ENCODE peak calls at places on chromosomes 1 and 21, in four cellular contexts. One of them, this sample, is unnamed.

GRCh38 chr1:150619576-150620509 is 9.6 kb downstream of the ENSA start:
- DNase-seq in K562: peak; percentile 88
- DNase-seq in H1: no peak
- DNase-seq in GM12878: no peak
- DNase-seq in this sample: peak; percentile 46

GRCh38 chr1:246063013-246063616 is 444.0 kb downstream of the SMYD3 start:
- DNase-seq in K562: no peak
- DNase-seq in H1: no peak
- DNase-seq in GM12878: no peak
- DNase-seq in this sample: no peak

GRCh38 chr1:183019860-183020259 is 3.4 kb upstream of the LAMC1 start:
- DNase-seq in K562: no peak
- DNase-seq in H1: no peak
- DNase-seq in GM12878: no peak
- DNase-seq in this sample: no peak

GRCh38 chr21:33042812-33043211 is 17.1 kb downstream of the OLIG2 start:
- DNase-seq in K562: no peak
- DNase-seq in H1: no peak
- DNase-seq in GM12878: no peak
- DNase-seq in this sample: no peak

GRCh38 chr1:172647987-172648386 is 10.9 kb upstream of the FASLG start:
- DNase-seq in K562: no peak
- DNase-seq in H1: no peak
- DNase-seq in GM12878: no peak
- DNase-seq in this sample: no peak

GRCh38 chr1:99279525-99279924 is 15.2 kb downstream of the PLPPR4 start:
- DNase-seq in K562: no peak
- DNase-seq in H1: no peak
- DNase-seq in GM12878: no peak
- DNase-seq in this sample: peak; percentile 59

GRCh38 chr1:167991546-167991945 is 54.7 kb upstream of the MPC2 start:
- DNase-seq in K562: no peak
- DNase-seq in H1: no peak
- DNase-seq in GM12878: no peak
- DNase-seq in this sample: no peak

GRCh38 chr1:1788646-1789431 is 10.6 kb upstream of the NADK start:
- DNase-seq in K562: peak; percentile 57
- DNase-seq in H1: peak; percentile 64
- DNase-seq in GM12878: no peak
- DNase-seq in this sample: peak; percentile 53

GRCh38 chr1:54460346-54460745 is 54.2 kb upstream of the SSBP3 start:
- DNase-seq in K562: no peak
- DNase-seq in H1: no peak
- DNase-seq in GM12878: no peak
- DNase-seq in this sample: no peak

GRCh38 chr1:171468120-171468790 is 17.1 kb upstream of the PRRC2C start:
- DNase-seq in K562: no peak
- DNase-seq in H1: no peak
- DNase-seq in GM12878: no peak
- DNase-seq in this sample: no peak

GRCh38 chr1:1507305-1507704 is 4.7 kb upstream of the ATAD3A start:
- DNase-seq in K562: no peak
- DNase-seq in H1: no peak
- DNase-seq in GM12878: no peak
- DNase-seq in this sample: no peak

GRCh38 chr1:51058863-51059262 is 43.2 kb upstream of the C1orf185 start:
- DNase-seq in K562: peak; percentile 50
- DNase-seq in H1: no peak
- DNase-seq in GM12878: peak; percentile 12
- DNase-seq in this sample: no peak

GRCh38 chr21:34817821-34818662 is 149.2 kb downstream of the CLIC6 start:
- DNase-seq in K562: no peak
- DNase-seq in H1: no peak
- DNase-seq in GM12878: no peak
- DNase-seq in this sample: no peak
- TF ChIP-seq CHD2 in K562: no peak
- TF ChIP-seq CHD2 in H1: no peak
- TF ChIP-seq CHD2 in GM12878: no peak
- TF ChIP-seq CHD2 in this sample: no peak

GRCh38 chr1:19762175-19762779 is 37.4 kb downstream of the TMCO4 start:
- DNase-seq in K562: peak; percentile 50
- DNase-seq in H1: peak; percentile 84
- DNase-seq in GM12878: no peak
- DNase-seq in this sample: peak; percentile 75
- TF ChIP-seq YY1 in K562: no peak
- TF ChIP-seq YY1 in H1: no peak
- TF ChIP-seq YY1 in GM12878: peak; percentile 49
- TF ChIP-seq YY1 in this sample: no peak

GRCh38 chr1:7256526-7256925 is 471.3 kb downstream of the CAMTA1 start:
- DNase-seq in K562: no peak
- DNase-seq in H1: no peak
- DNase-seq in GM12878: no peak
- DNase-seq in this sample: no peak
- TF ChIP-seq CHD2 in K562: no peak
- TF ChIP-seq CHD2 in H1: no peak
- TF ChIP-seq CHD2 in GM12878: no peak
- TF ChIP-seq CHD2 in this sample: no peak

DNA sequence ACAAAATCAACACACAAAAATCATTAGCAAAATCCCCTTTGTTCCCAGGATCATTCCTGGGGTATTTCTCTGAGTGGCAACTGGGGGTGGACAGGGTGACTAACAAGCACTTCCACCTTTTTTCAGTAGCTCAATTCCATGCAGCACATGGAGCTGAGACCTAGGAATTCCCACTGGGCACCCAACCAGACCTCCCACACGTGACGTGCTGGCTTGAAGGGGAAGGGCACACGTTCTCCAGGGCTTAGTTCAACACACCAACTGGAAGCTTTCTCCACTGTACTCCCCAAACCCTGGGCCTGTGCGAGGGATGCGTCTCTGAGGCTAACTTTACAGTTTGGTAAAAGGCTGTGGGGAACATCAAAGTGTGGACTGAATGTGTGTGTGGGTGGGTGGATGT is 9.7 kb downstream of the STUM start:
- DNase-seq in K562: no peak
- DNase-seq in H1: no peak
- DNase-seq in GM12878: no peak
- DNase-seq in this sample: no peak
- TF ChIP-seq YY1 in K562: no peak
- TF ChIP-seq YY1 in H1: no peak
- TF ChIP-seq YY1 in GM12878: no peak
- TF ChIP-seq YY1 in this sample: no peak

GRCh38 chr1:110216844-110217444 is 6.8 kb downstream of the KCNC4 start:
- DNase-seq in K562: no peak
- DNase-seq in H1: no peak
- DNase-seq in GM12878: no peak
- DNase-seq in this sample: no peak

GRCh38 chr1:110216116-110216515 is 6.0 kb downstream of the KCNC4 start:
- DNase-seq in K562: no peak
- DNase-seq in H1: no peak
- DNase-seq in GM12878: no peak
- DNase-seq in this sample: no peak

GRCh38 chr1:110213143-110213540 is 3.0 kb downstream of the KCNC4 start:
- DNase-seq in K562: no peak
- DNase-seq in H1: no peak
- DNase-seq in GM12878: no peak
- DNase-seq in this sample: no peak

GRCh38 chr1:110215621-110216020 is 5.5 kb downstream of the KCNC4 start:
- DNase-seq in K562: no peak
- DNase-seq in H1: no peak
- DNase-seq in GM12878: no peak
- DNase-seq in this sample: no peak

GRCh38 chr1:110214454-110215404 is 4.6 kb downstream of the KCNC4 start:
- DNase-seq in K562: no peak
- DNase-seq in H1: no peak
- DNase-seq in GM12878: no peak
- DNase-seq in this sample: peak; percentile 57
- TF ChIP-seq CHD2 in K562: no peak
- TF ChIP-seq CHD2 in H1: no peak
- TF ChIP-seq CHD2 in GM12878: no peak
- TF ChIP-seq CHD2 in this sample: no peak

GRCh38 chr1:95888877-95889799 is 655.1 kb downstream of the RWDD3 start:
- DNase-seq in K562: no peak
- DNase-seq in H1: no peak
- DNase-seq in GM12878: no peak
- DNase-seq in this sample: no peak
- TF ChIP-seq YY1 in K562: no peak
- TF ChIP-seq YY1 in H1: no peak
- TF ChIP-seq YY1 in GM12878: no peak
- TF ChIP-seq YY1 in this sample: no peak

DNA sequence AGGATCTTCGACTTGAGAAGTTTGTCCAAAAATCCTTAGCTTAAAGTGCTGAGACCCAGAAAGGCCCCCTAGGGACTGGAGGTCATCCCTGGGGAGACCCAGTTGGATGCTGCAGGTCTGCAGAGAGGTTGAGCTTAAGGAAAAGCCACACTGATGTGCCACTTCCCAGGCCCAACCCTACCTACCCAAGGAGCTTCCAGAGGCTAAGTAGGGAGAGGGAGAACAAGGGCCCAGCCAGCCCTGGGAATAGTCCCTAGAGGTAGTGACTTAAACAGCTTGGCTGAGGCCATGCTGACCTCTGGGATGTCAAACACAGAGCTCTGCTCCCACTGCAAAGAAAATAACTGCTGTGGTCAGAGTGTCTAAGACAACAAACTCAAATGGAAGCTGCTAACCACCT is 693.7 kb downstream of the MATN1 start:
- DNase-seq in K562: no peak
- DNase-seq in H1: no peak
- DNase-seq in GM12878: no peak
- DNase-seq in this sample: no peak
- TF ChIP-seq CHD2 in K562: no peak
- TF ChIP-seq CHD2 in H1: no peak
- TF ChIP-seq CHD2 in GM12878: no peak
- TF ChIP-seq CHD2 in this sample: no peak

GRCh38 chr1:45622267-45622890 is 1.5 kb downstream of the CCDC17 start:
- DNase-seq in K562: peak; percentile 64
- DNase-seq in H1: peak; percentile 60
- DNase-seq in GM12878: no peak
- DNase-seq in this sample: peak; percentile 29
- TF ChIP-seq YY1 in K562: no peak
- TF ChIP-seq YY1 in H1: no peak
- TF ChIP-seq YY1 in GM12878: no peak
- TF ChIP-seq YY1 in this sample: no peak

GRCh38 chr21:44920694-44921604 is at the start of gene ITGB2:
- DNase-seq in K562: no peak
- DNase-seq in H1: no peak
- DNase-seq in GM12878: no peak
- DNase-seq in this sample: no peak
- TF ChIP-seq CHD2 in K562: no peak
- TF ChIP-seq CHD2 in H1: no peak
- TF ChIP-seq CHD2 in GM12878: peak; percentile 32
- TF ChIP-seq CHD2 in this sample: no peak

DNA sequence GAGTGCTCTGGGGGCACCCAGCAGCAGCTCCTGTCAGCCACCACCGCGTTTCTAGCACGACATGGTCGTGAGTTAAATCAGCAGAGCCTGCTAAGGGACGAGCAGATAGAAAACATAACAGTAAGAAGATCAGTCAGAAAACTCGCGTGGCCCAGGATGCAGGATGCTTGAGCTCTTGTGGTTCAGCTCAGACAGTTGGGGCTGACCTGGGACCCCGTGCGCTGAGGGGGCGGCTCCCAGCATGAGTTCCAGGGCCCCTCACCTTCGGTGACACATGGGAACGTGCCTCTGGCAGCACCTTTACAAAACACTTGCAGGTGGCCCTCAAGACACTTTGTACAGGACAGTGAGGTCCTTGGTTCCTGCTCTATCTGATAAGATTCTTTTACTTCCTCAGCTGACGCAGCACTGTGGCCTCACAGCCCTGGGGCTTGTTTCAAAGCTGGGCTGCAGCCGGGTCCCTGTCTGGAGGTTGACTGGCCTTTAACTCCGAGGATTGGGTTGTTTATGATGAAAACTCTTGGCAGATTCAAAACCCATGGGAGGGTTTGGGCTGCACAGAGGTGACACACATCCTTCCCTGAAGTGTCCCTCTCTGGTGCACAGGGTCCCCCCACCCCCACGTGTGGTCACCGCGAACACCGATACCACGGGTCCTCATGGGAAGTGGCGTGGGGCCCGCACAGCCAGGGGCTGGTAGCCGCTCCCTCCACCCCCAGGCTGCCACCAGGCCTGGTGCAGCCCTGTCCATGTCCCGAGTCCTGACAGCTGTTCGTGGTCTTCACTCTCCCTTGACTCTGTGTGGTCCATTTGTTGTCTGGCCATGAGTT is 65.3 kb upstream of the COL6A1 start:
- DNase-seq in K562: peak; percentile 20
- DNase-seq in H1: no peak
- DNase-seq in GM12878: no peak
- DNase-seq in this sample: no peak
- TF ChIP-seq YY1 in K562: no peak
- TF ChIP-seq YY1 in H1: no peak
- TF ChIP-seq YY1 in GM12878: no peak
- TF ChIP-seq YY1 in this sample: no peak

This sample was measured in SK-N-SH.